ENCODE peak calls at places on chromosome 22, in five cellular contexts. S is K562, R is WTC11, Y is GM12878, C is HepG2. X is an unnamed sample.

GRCh38 chr22:41286639-41287091 is 678 bp upstream of the RANGAP1 start:
- DNase-seq in S (no peak), R (no peak), C (peak), Y (peak), X (no peak)

GRCh38 chr22:27919943-27920755 is 1.1 kb upstream of the PITPNB start:
- DNase-seq in R (no peak), Y (no peak), C (peak), S (no peak), X (no peak)

GRCh38 chr22:44735518-44736428 is 16.6 kb upstream of the ARHGAP8 start:
- DNase-seq in R (peak), S (peak), C (peak), Y (no peak), X (peak)

GRCh38 chr22:36067237-36067558 is 38.6 kb upstream of the RBFOX2 start:
- DNase-seq in Y (no peak), C (no peak), S (no peak), R (no peak), X (no peak)

GRCh38 chr22:37154925-37155712 is 5.4 kb upstream of the IL2RB start:
- DNase-seq in C (no peak), S (no peak), Y (no peak), R (no peak), X (no peak)

GRCh38 chr22:23784215-23784732 is 2.5 kb upstream of the SMARCB1 start:
- DNase-seq in C (peak), R (no peak), Y (no peak), S (no peak), X (no peak)

GRCh38 chr22:22818861-22819855 is 68.5 kb upstream of the IGLL5 start:
- DNase-seq in Y (peak), C (no peak), R (no peak), S (no peak), X (no peak)

GRCh38 chr22:45720875-45721378 is 49.3 kb downstream of the ATXN10 start:
- DNase-seq in S (no peak), Y (no peak), R (no peak), C (no peak), X (no peak)

GRCh38 chr22:23500508-23501208 is 79.4 kb downstream of the IGLL1 start:
- DNase-seq in C (no peak), Y (no peak), S (no peak), R (no peak), X (no peak)

GRCh38 chr22:45680932-45681700 is 9.5 kb downstream of the ATXN10 start:
- DNase-seq in R (no peak), C (no peak), Y (no peak), S (no peak), X (no peak)

GRCh38 chr22:32583921-32584335 is 109.3 kb downstream of the FBXO7 start:
- DNase-seq in R (no peak), S (no peak), C (peak), Y (no peak), X (no peak)

GRCh38 chr22:45159652-45160462 is 3.9 kb upstream of the NUP50 start:
- DNase-seq in Y (no peak), S (no peak), R (no peak), C (peak), X (no peak)

GRCh38 chr22:35446365-35446764 is 46.4 kb downstream of the MCM5 start:
- DNase-seq in S (no peak), Y (no peak), R (no peak), C (no peak), X (no peak)

GRCh38 chr22:22700631-22701030 is 56.2 kb downstream of the GGTLC2 start:
- DNase-seq in C (no peak), Y (no peak), S (no peak), R (no peak), X (no peak)

GRCh38 chr22:50730941-50731661 is 6.9 kb upstream of the ACR start:
- DNase-seq in C (no peak), Y (no peak), R (peak), S (no peak), X (peak)

GRCh38 chr22:29450222-29450621 is 11.8 kb downstream of the RFPL1 start:
- DNase-seq in S (no peak), C (no peak), R (no peak), Y (no peak), X (no peak)

GRCh38 chr22:29073618-29074275 is 912 bp downstream of the KREMEN1 start:
- DNase-seq in S (peak), Y (no peak), C (peak), R (peak), X (peak)

GRCh38 chr22:26483439-26484359 is at the start of the genes HPS4 and SRRD:
- DNase-seq in S (peak), C (peak), Y (peak), R (peak), X (peak)

GRCh38 chr22:44483878-44484277 is 14.2 kb downstream of the RTL6 start:
- DNase-seq in C (no peak), S (no peak), Y (no peak), R (no peak), X (no peak)

GRCh38 chr22:41508770-41509170 is 35.5 kb downstream of the POLR3H start:
- DNase-seq in Y (no peak), R (no peak), C (no peak), S (no peak), X (no peak)

GRCh38 chr22:34001701-34002466 is 81.6 kb upstream of the LARGE1 start:
- DNase-seq in S (no peak), R (no peak), Y (no peak), C (no peak), X (no peak)

DNA sequence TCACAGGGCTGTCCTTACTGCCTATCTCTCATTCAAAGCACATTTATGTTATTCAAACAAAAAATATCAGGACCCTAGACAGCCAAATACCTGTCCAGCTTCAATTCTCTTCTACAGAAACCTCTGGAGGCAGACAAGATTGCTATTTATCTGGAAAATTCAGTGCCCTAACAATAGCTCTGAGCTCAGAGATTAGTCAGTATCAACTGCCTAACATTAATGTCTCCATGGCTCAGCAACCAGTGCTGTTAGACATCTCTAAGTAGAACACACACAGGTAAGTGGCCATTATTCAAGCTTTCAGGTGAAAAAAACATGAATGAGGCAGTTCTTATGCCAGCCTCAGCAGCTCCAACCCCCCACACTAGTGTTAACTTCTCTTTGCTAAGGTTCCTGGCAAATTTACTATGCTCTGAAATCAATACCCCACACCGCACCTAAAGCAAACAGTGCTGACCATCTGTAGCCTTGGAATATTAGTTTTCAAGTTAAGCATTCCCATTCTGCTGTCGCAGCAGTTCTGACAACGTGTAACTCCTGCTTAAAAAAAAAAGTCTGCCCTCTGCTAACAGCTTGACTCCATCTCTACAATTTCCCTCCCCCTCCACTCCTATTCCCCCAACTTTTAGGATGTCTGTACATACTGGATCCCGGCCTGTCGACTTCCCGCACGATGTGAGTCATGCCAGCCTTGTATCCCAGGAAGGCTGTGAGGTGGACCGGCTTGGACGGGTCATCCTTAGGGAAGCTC is 1.5 kb downstream of the RPL3 start:
- DNase-seq in C (no peak), R (no peak), Y (no peak), S (no peak), X (no peak)
- TF ChIP-seq ATF2 in C (no peak), R (no peak), Y (no peak), S (no peak), X (no peak)

GRCh38 chr22:49515486-49515885 is 312.2 kb downstream of the BRD1 start:
- DNase-seq in Y (no peak), R (no peak), C (peak), S (no peak), X (no peak)

GRCh38 chr22:49519117-49519737 is 308.4 kb downstream of the BRD1 start:
- DNase-seq in S (no peak), R (no peak), Y (no peak), C (no peak), X (no peak)

GRCh38 chr22:49517721-49518120 is 310.0 kb downstream of the BRD1 start:
- DNase-seq in R (no peak), Y (no peak), C (no peak), S (no peak), X (no peak)

GRCh38 chr22:49517211-49517610 is 310.5 kb downstream of the BRD1 start:
- DNase-seq in Y (no peak), R (no peak), C (no peak), S (no peak), X (no peak)

GRCh38 chr22:49518436-49518970 is 309.2 kb downstream of the BRD1 start:
- DNase-seq in S (no peak), R (no peak), Y (no peak), C (no peak), X (no peak)
- TF ChIP-seq ATF2 in S (no peak), R (no peak), Y (no peak), C (no peak), X (no peak)

DNA sequence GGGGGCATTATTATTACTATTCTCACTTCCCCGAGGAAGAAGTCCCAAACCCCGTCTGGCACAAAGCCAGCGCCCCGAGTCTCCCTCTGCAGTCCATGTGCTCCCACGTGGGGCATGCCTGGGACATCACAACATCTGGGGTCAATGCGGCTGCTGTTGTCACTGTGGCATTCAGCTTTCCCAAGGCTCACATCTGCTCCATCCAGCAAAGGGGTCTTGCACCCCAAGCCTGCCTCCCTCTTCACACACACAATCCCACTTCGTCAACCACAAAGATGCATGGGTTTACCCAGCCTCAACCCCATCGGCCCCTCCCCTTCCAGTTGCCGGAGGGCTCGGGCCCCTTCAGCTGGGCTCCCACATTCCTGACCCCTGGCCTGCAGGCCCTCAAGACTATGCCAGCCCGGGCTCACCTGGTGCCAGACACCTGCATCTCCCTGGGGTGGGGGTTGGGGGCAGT is 23.5 kb upstream of the RTN4R start:
- DNase-seq in C (no peak), S (peak), R (no peak), Y (no peak), X (no peak)
- TF ChIP-seq ATF2 in C (no peak), S (no peak), R (no peak), Y (no peak), X (no peak)

DNA sequence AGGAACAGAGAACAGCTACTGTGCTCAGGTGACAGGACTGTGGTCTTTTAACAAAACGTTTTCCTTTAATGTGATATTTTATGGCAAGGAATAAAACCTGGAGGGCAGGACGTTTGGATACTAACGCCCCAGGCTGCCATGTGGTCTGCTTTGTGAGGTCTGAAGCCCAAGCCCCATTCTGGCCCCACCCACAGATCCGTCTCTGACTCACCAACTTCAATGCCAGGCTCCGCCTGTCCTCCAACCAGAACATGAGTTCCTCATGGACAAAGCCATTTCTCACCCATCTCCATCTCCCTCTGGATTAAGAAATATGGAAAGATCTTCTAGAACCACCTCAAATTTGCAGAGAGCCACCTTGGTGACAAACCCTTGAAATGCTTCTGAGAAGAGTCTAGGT is 148.8 kb downstream of the CRYBB2 start:
- DNase-seq in C (no peak), R (no peak), S (no peak), Y (no peak), X (no peak)
- TF ChIP-seq ATF2 in C (no peak), R (no peak), S (no peak), Y (no peak), X (no peak)

GRCh38 chr22:46734830-46735453 is 3.1 kb downstream of the CERK start:
- DNase-seq in S (no peak), C (no peak), Y (peak), R (no peak), X (no peak)
- TF ChIP-seq ATF2 in S (no peak), C (no peak), Y (no peak), R (no peak), X (no peak)

GRCh38 chr22:19352766-19353165 is 61.2 kb upstream of the CLTCL1 start:
- DNase-seq in R (no peak), C (no peak), Y (no peak), S (no peak), X (no peak)

GRCh38 chr22:19351604-19352003 is 60.1 kb upstream of the CLTCL1 start:
- DNase-seq in R (no peak), Y (no peak), S (no peak), C (no peak), X (no peak)

GRCh38 chr22:19352217-19352616 is 60.7 kb upstream of the CLTCL1 start:
- DNase-seq in R (no peak), C (no peak), Y (no peak), S (no peak), X (no peak)

GRCh38 chr22:19354201-19354600 is 62.7 kb upstream of the CLTCL1 start:
- DNase-seq in Y (no peak), C (no peak), R (no peak), S (no peak), X (no peak)

GRCh38 chr22:19353363-19354131 is 62.0 kb upstream of the CLTCL1 start:
- DNase-seq in S (no peak), R (no peak), Y (no peak), C (no peak), X (no peak)
- TF ChIP-seq ATF2 in S (no peak), R (no peak), Y (no peak), C (no peak), X (no peak)